ENCODE peak calls at places on chromosomes 7 and 10, in five cellular contexts. W is BJ, D is PC-3, I is HAP-1, N is cardiac muscle cell. E is an unnamed sample.
A peak's percentile ranks its signal among the peaks of the same experiment; 100 is the strongest.

GRCh38 chr10:123021517-123021916 is 12.7 kb downstream of the ACADSB start:
- DNase-seq in W (no peak), D (no peak), I (peak; percentile 23), N (peak; percentile 37), E (peak; percentile 8)

GRCh38 chr7:24756545-24756988 is 697 bp downstream of the GSDME start:
- DNase-seq in W (no peak), D (no peak), I (no peak), N (no peak), E (no peak)

GRCh38 chr7:43138710-43139601 is 26.5 kb downstream of the HECW1 start:
- DNase-seq in W (no peak), D (no peak), I (no peak), N (peak; percentile 60), E (no peak)

GRCh38 chr7:128221929-128222403 is 19.1 kb upstream of the LEP start:
- DNase-seq in W (peak; percentile 59), D (peak; percentile 79), I (no peak), N (peak; percentile 22), E (no peak)

GRCh38 chr7:158057446-158057845 is 530.2 kb downstream of the PTPRN2 start:
- DNase-seq in W (no peak), D (no peak), I (no peak), N (no peak), E (no peak)

GRCh38 chr7:134645935-134646334 is 718 bp upstream of the BPGM start:
- DNase-seq in W (no peak), D (peak; percentile 12), I (no peak), N (peak; percentile 46), E (no peak)

GRCh38 chr7:50953303-50953702 is 170.6 kb upstream of the GRB10 start:
- DNase-seq in W (no peak), D (no peak), I (no peak), N (peak; percentile 59), E (no peak)

GRCh38 chr7:123748171-123748733 is 551 bp downstream of the WASL start:
- DNase-seq in W (no peak), D (peak; percentile 28), I (peak; percentile 50), N (peak; percentile 45), E (peak; percentile 34)

GRCh38 chr7:127392182-127392565 is 334 bp downstream of the ZNF800 start:
- DNase-seq in W (no peak), D (peak; percentile 40), I (peak; percentile 69), N (peak; percentile 76), E (peak; percentile 53)

GRCh38 chr7:129781128-129781855 is 169.8 kb downstream of the NRF1 start:
- DNase-seq in W (no peak), D (no peak), I (no peak), N (no peak), E (peak; percentile 79)
- H3K27me3 ChIP-seq in W (peaks cover 69% of the 10 kb centered on the region), D (no peaks in the 10 kb centered on the region), I (no peaks in the 10 kb centered on the region), N (peaks cover 100% of the 10 kb centered on the region), E (no peaks in the 10 kb centered on the region)

GRCh38 chr7:28955356-28955722 is 2.8 kb downstream of the TRIL start:
- DNase-seq in W (no peak), D (no peak), I (no peak), N (no peak), E (no peak)
- H3K4me3 ChIP-seq in W (no peak overlapping the region), D (no peak overlapping the region), I (no peak overlapping the region), N (no peak overlapping the region), E (no peak overlapping the region)

DNA sequence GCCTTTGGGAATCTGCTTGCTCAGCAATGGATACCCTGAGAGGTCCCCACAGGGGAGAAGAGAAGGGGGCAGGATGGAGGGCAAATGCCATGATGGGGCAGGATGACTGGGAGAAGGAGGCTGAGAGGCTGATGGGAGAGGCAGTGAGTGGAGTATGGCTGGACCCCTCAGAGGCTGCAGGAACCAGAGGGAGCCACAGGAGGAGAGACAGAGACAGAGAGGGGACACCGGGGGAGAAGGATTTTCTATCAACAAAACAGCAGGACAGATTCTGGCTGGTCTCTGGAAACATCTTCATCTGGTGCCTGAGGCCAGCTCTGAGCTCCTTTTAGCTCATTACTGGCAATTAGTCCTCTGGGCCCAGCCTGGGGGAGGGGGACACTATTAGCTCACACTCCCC is 80.9 kb upstream of the PAX2 start:
- DNase-seq in W (no peak), D (no peak), I (no peak), N (no peak), E (no peak)
- H3K27me3 ChIP-seq in W (peaks cover 41% of the 10 kb centered on the region), D (peaks cover 5% of the 10 kb centered on the region), I (peaks cover 7% of the 10 kb centered on the region), N (peaks cover 55% of the 10 kb centered on the region), E (peaks cover 92% of the 10 kb centered on the region)

GRCh38 chr10:8315619-8316021 is 261.1 kb downstream of the GATA3 start:
- DNase-seq in W (no peak), D (no peak), I (no peak), N (no peak), E (no peak)
- H3K4me3 ChIP-seq in W (no peak overlapping the region), D (no peak overlapping the region), I (no peak overlapping the region), N (no peak overlapping the region), E (no peak overlapping the region)

DNA sequence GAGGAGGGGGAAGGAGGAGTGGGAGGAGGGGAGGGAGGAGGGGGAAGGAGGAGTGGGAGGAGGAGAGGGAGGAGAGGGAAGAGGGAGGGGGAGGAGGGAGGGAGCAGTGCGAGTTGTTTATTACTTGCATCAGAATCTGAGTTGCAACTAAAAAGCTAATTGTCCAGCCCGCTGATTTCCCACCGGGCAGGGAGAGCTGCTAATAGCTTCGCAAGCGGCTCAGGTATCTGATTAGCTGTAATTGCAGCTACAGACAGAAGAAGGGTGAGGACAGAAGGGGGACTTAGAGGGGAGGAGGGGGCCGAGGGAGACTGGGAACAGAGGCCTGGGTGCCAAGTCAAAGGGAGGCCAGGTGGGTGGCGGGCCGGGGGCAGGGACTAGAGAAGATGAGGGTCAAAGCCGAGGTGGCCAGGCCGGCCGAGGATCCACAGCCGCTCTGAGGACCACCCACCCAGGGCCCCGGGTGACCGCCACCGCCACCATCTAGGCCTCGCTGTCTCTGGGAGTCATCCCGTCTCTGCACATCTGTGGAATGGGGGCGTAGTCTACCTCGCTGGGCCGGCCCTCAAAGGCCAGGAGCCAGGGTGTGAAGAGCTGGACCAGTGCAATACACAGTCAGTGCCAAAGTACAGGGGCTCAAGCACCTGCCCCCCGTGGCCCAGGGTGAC is 54.3 kb downstream of the MICALL2 start:
- DNase-seq in W (no peak), D (no peak), I (no peak), N (peak; percentile 4), E (no peak)
- H3K27me3 ChIP-seq in W (peaks cover 38% of the 10 kb centered on the region), D (peaks cover 40% of the 10 kb centered on the region), I (peaks cover 42% of the 10 kb centered on the region), N (peaks cover 56% of the 10 kb centered on the region), E (no peaks in the 10 kb centered on the region)

E was measured in WERI-Rb-1.